ENCODE peak calls at places on chromosomes 6 and 20, in seven cellular contexts. One of them, this sample, is unnamed.

GRCh38 chr6:36590237-36590636 is 3.9 kb upstream of the SRSF3 start:
- DNase-seq in foreskin fibroblast: peak
- DNase-seq in tibial artery: peak
- DNase-seq in astrocyte of the spinal cord: peak
- DNase-seq in body of pancreas: no peak
- DNase-seq in tibial nerve: no peak
- DNase-seq in esophagus squamous epithelium: no peak
- DNase-seq in this sample: no peak

GRCh38 chr20:53124075-53124532 is 151.9 kb downstream of the TSHZ2 start:
- DNase-seq in body of pancreas: no peak
- DNase-seq in tibial artery: peak
- DNase-seq in astrocyte of the spinal cord: no peak
- DNase-seq in tibial nerve: peak
- DNase-seq in esophagus squamous epithelium: no peak
- DNase-seq in foreskin fibroblast: no peak
- DNase-seq in this sample: no peak

GRCh38 chr6:74735304-74735703 is 470.5 kb downstream of the COL12A1 start:
- DNase-seq in body of pancreas: no peak
- DNase-seq in astrocyte of the spinal cord: peak
- DNase-seq in tibial artery: no peak
- DNase-seq in foreskin fibroblast: peak
- DNase-seq in tibial nerve: peak
- DNase-seq in esophagus squamous epithelium: no peak
- DNase-seq in this sample: no peak

GRCh38 chr20:14928083-14928482 is 590.7 kb upstream of the FLRT3 start:
- DNase-seq in tibial artery: no peak
- DNase-seq in foreskin fibroblast: no peak
- DNase-seq in body of pancreas: no peak
- DNase-seq in tibial nerve: no peak
- DNase-seq in esophagus squamous epithelium: no peak
- DNase-seq in astrocyte of the spinal cord: no peak
- DNase-seq in this sample: no peak

GRCh38 chr6:90676516-90676915 is 89.6 kb upstream of the MAP3K7 start:
- DNase-seq in esophagus squamous epithelium: no peak
- DNase-seq in tibial nerve: no peak
- DNase-seq in astrocyte of the spinal cord: no peak
- DNase-seq in foreskin fibroblast: no peak
- DNase-seq in tibial artery: no peak
- DNase-seq in body of pancreas: no peak
- DNase-seq in this sample: no peak

GRCh38 chr6:30206799-30207618 is 6.2 kb downstream of the TRIM26 start:
- DNase-seq in esophagus squamous epithelium: no peak
- DNase-seq in astrocyte of the spinal cord: peak
- DNase-seq in foreskin fibroblast: peak
- DNase-seq in tibial nerve: peak
- DNase-seq in tibial artery: no peak
- DNase-seq in body of pancreas: no peak
- DNase-seq in this sample: peak

GRCh38 chr20:24096256-24096655 is 107.7 kb upstream of the GGTLC1 start:
- DNase-seq in body of pancreas: no peak
- DNase-seq in foreskin fibroblast: no peak
- DNase-seq in esophagus squamous epithelium: no peak
- DNase-seq in tibial nerve: no peak
- DNase-seq in astrocyte of the spinal cord: no peak
- DNase-seq in tibial artery: no peak
- DNase-seq in this sample: no peak

GRCh38 chr20:58251979-58252591 is 23.6 kb upstream of the ANKRD60 start:
- DNase-seq in astrocyte of the spinal cord: peak
- DNase-seq in body of pancreas: no peak
- DNase-seq in tibial nerve: no peak
- DNase-seq in esophagus squamous epithelium: no peak
- DNase-seq in foreskin fibroblast: peak
- DNase-seq in tibial artery: no peak
- DNase-seq in this sample: peak

GRCh38 chr6:15490242-15491100 is 172.4 kb downstream of the DTNBP1 start:
- DNase-seq in tibial artery: no peak
- DNase-seq in astrocyte of the spinal cord: no peak
- DNase-seq in foreskin fibroblast: no peak
- DNase-seq in esophagus squamous epithelium: no peak
- DNase-seq in tibial nerve: no peak
- DNase-seq in body of pancreas: no peak
- DNase-seq in this sample: no peak

GRCh38 chr20:2814587-2815051 is at the start of gene C20orf141:
- DNase-seq in tibial artery: no peak
- DNase-seq in foreskin fibroblast: peak
- DNase-seq in body of pancreas: no peak
- DNase-seq in tibial nerve: peak
- DNase-seq in esophagus squamous epithelium: no peak
- DNase-seq in astrocyte of the spinal cord: peak
- DNase-seq in this sample: peak

GRCh38 chr6:28383235-28384142 is 16.1 kb downstream of the ZSCAN12 start:
- DNase-seq in astrocyte of the spinal cord: peak
- DNase-seq in tibial nerve: peak
- DNase-seq in tibial artery: peak
- DNase-seq in foreskin fibroblast: peak
- DNase-seq in body of pancreas: peak
- DNase-seq in esophagus squamous epithelium: peak
- DNase-seq in this sample: peak

GRCh38 chr6:14175031-14175430 is 57.5 kb downstream of the CD83 start:
- DNase-seq in esophagus squamous epithelium: no peak
- DNase-seq in astrocyte of the spinal cord: no peak
- DNase-seq in body of pancreas: no peak
- DNase-seq in tibial nerve: no peak
- DNase-seq in tibial artery: no peak
- DNase-seq in foreskin fibroblast: no peak
- DNase-seq in this sample: no peak

GRCh38 chr6:44099192-44099591 is 28.1 kb downstream of the MRPL14 start:
- DNase-seq in tibial nerve: no peak
- DNase-seq in esophagus squamous epithelium: no peak
- DNase-seq in astrocyte of the spinal cord: no peak
- DNase-seq in foreskin fibroblast: no peak
- DNase-seq in body of pancreas: no peak
- DNase-seq in tibial artery: no peak
- DNase-seq in this sample: no peak

GRCh38 chr6:44102527-44102926 is 24.7 kb downstream of the MRPL14 start:
- DNase-seq in foreskin fibroblast: no peak
- DNase-seq in tibial artery: no peak
- DNase-seq in astrocyte of the spinal cord: peak
- DNase-seq in tibial nerve: no peak
- DNase-seq in body of pancreas: no peak
- DNase-seq in esophagus squamous epithelium: no peak
- DNase-seq in this sample: no peak

GRCh38 chr6:44097782-44098317 is 29.4 kb downstream of the MRPL14 start:
- DNase-seq in esophagus squamous epithelium: no peak
- DNase-seq in astrocyte of the spinal cord: no peak
- DNase-seq in tibial artery: no peak
- DNase-seq in tibial nerve: no peak
- DNase-seq in body of pancreas: no peak
- DNase-seq in foreskin fibroblast: no peak
- DNase-seq in this sample: no peak

GRCh38 chr6:44101832-44102231 is 25.4 kb downstream of the MRPL14 start:
- DNase-seq in foreskin fibroblast: no peak
- DNase-seq in tibial nerve: no peak
- DNase-seq in body of pancreas: no peak
- DNase-seq in tibial artery: no peak
- DNase-seq in astrocyte of the spinal cord: no peak
- DNase-seq in esophagus squamous epithelium: no peak
- DNase-seq in this sample: no peak

GRCh38 chr6:44100088-44100550 is 27.1 kb downstream of the MRPL14 start:
- DNase-seq in foreskin fibroblast: no peak
- DNase-seq in tibial artery: no peak
- DNase-seq in tibial nerve: no peak
- DNase-seq in body of pancreas: no peak
- DNase-seq in esophagus squamous epithelium: no peak
- DNase-seq in astrocyte of the spinal cord: peak
- DNase-seq in this sample: no peak
- TF ChIP-seq CTCF in foreskin fibroblast: peak
- TF ChIP-seq CTCF in tibial artery: no peak
- TF ChIP-seq CTCF in tibial nerve: no peak
- TF ChIP-seq CTCF in body of pancreas: peak
- TF ChIP-seq CTCF in esophagus squamous epithelium: peak
- TF ChIP-seq CTCF in astrocyte of the spinal cord: peak
- TF ChIP-seq CTCF in this sample: peak

GRCh38 chr6:39260451-39260850 is 31.2 kb upstream of the KCNK5 start:
- DNase-seq in esophagus squamous epithelium: no peak
- DNase-seq in tibial nerve: no peak
- DNase-seq in foreskin fibroblast: no peak
- DNase-seq in tibial artery: no peak
- DNase-seq in astrocyte of the spinal cord: no peak
- DNase-seq in body of pancreas: no peak
- DNase-seq in this sample: no peak
- H3K4me3 ChIP-seq in esophagus squamous epithelium: no peak
- H3K4me3 ChIP-seq in tibial nerve: no peak
- H3K4me3 ChIP-seq in foreskin fibroblast: no peak
- H3K4me3 ChIP-seq in tibial artery: no peak
- H3K4me3 ChIP-seq in astrocyte of the spinal cord: no peak
- H3K4me3 ChIP-seq in body of pancreas: no peak
- H3K4me3 ChIP-seq in this sample: no peak

GRCh38 chr6:34527751-34528670 is 28.1 kb downstream of the SPDEF start:
- DNase-seq in foreskin fibroblast: no peak
- DNase-seq in tibial artery: no peak
- DNase-seq in astrocyte of the spinal cord: no peak
- DNase-seq in tibial nerve: no peak
- DNase-seq in esophagus squamous epithelium: no peak
- DNase-seq in body of pancreas: no peak
- DNase-seq in this sample: no peak

GRCh38 chr6:34531580-34532201 is 24.4 kb downstream of the SPDEF start:
- DNase-seq in astrocyte of the spinal cord: peak
- DNase-seq in foreskin fibroblast: peak
- DNase-seq in tibial nerve: peak
- DNase-seq in body of pancreas: no peak
- DNase-seq in tibial artery: peak
- DNase-seq in esophagus squamous epithelium: no peak
- DNase-seq in this sample: no peak

GRCh38 chr6:34528996-34529664 is 27.0 kb downstream of the SPDEF start:
- DNase-seq in tibial nerve: no peak
- DNase-seq in esophagus squamous epithelium: no peak
- DNase-seq in body of pancreas: no peak
- DNase-seq in foreskin fibroblast: no peak
- DNase-seq in tibial artery: peak
- DNase-seq in astrocyte of the spinal cord: no peak
- DNase-seq in this sample: no peak

GRCh38 chr6:34530753-34531365 is 25.3 kb downstream of the SPDEF start:
- DNase-seq in tibial nerve: no peak
- DNase-seq in esophagus squamous epithelium: no peak
- DNase-seq in astrocyte of the spinal cord: no peak
- DNase-seq in body of pancreas: no peak
- DNase-seq in tibial artery: no peak
- DNase-seq in foreskin fibroblast: no peak
- DNase-seq in this sample: no peak

DNA sequence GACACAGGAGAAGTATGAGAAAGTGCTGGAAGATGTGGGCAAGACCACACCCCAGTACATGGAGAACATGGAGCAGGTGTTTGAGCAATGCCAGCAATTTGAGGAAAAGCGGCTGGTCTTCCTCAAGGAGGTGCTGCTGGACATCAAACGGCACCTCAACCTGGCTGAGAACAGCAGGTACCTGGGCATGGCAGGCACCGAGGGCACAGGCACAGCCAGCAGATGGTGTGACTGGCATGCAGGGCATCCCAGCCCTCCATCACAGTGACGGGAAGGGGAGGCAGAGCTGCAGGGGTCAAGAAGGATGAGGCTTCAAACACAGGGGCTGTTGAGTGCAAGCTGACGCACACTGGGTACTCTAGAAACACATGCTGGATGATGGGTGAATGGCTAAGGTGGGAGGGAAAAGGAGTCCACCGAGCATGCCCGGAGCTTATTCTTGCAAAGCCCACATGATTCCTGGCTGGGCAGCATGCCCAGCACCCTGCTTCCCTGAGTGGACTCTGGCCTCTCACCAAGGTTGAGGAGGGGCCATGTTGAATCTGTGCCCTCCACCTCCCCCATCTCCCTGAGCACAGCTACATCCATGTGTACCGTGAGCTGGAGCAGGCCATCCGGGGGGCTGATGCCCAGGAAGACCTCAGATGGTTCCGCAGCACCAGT is 26.3 kb downstream of the SPDEF start:
- DNase-seq in body of pancreas: no peak
- DNase-seq in foreskin fibroblast: no peak
- DNase-seq in tibial artery: no peak
- DNase-seq in esophagus squamous epithelium: no peak
- DNase-seq in astrocyte of the spinal cord: no peak
- DNase-seq in tibial nerve: no peak
- DNase-seq in this sample: no peak
- TF ChIP-seq CTCF in body of pancreas: no peak
- TF ChIP-seq CTCF in foreskin fibroblast: no peak
- TF ChIP-seq CTCF in tibial artery: no peak
- TF ChIP-seq CTCF in esophagus squamous epithelium: no peak
- TF ChIP-seq CTCF in astrocyte of the spinal cord: no peak
- TF ChIP-seq CTCF in tibial nerve: no peak
- TF ChIP-seq CTCF in this sample: no peak

GRCh38 chr6:135640048-135640447 is 142.5 kb upstream of the AHI1 start:
- DNase-seq in esophagus squamous epithelium: no peak
- DNase-seq in body of pancreas: no peak
- DNase-seq in tibial nerve: no peak
- DNase-seq in tibial artery: no peak
- DNase-seq in foreskin fibroblast: no peak
- DNase-seq in astrocyte of the spinal cord: no peak
- DNase-seq in this sample: no peak

GRCh38 chr6:135644394-135644793 is 146.9 kb upstream of the AHI1 start:
- DNase-seq in astrocyte of the spinal cord: no peak
- DNase-seq in tibial artery: no peak
- DNase-seq in body of pancreas: no peak
- DNase-seq in tibial nerve: no peak
- DNase-seq in esophagus squamous epithelium: no peak
- DNase-seq in foreskin fibroblast: no peak
- DNase-seq in this sample: no peak

GRCh38 chr6:135647521-135647920 is 150.0 kb upstream of the AHI1 start:
- DNase-seq in astrocyte of the spinal cord: no peak
- DNase-seq in body of pancreas: no peak
- DNase-seq in foreskin fibroblast: no peak
- DNase-seq in tibial nerve: no peak
- DNase-seq in tibial artery: no peak
- DNase-seq in esophagus squamous epithelium: no peak
- DNase-seq in this sample: no peak

GRCh38 chr6:135640449-135641111 is 143.0 kb upstream of the AHI1 start:
- DNase-seq in esophagus squamous epithelium: no peak
- DNase-seq in body of pancreas: no peak
- DNase-seq in astrocyte of the spinal cord: no peak
- DNase-seq in tibial artery: no peak
- DNase-seq in tibial nerve: no peak
- DNase-seq in foreskin fibroblast: no peak
- DNase-seq in this sample: no peak

GRCh38 chr6:135642912-135643311 is 145.4 kb upstream of the AHI1 start:
- DNase-seq in tibial nerve: no peak
- DNase-seq in astrocyte of the spinal cord: no peak
- DNase-seq in tibial artery: no peak
- DNase-seq in foreskin fibroblast: no peak
- DNase-seq in esophagus squamous epithelium: no peak
- DNase-seq in body of pancreas: no peak
- DNase-seq in this sample: no peak
- H3K4me3 ChIP-seq in tibial nerve: no peak
- H3K4me3 ChIP-seq in astrocyte of the spinal cord: no peak
- H3K4me3 ChIP-seq in tibial artery: no peak
- H3K4me3 ChIP-seq in foreskin fibroblast: no peak
- H3K4me3 ChIP-seq in esophagus squamous epithelium: no peak
- H3K4me3 ChIP-seq in body of pancreas: no peak
- H3K4me3 ChIP-seq in this sample: no peak

GRCh38 chr20:62875419-62876355 is 14.1 kb upstream of the TCFL5 start:
- DNase-seq in tibial artery: peak
- DNase-seq in tibial nerve: peak
- DNase-seq in astrocyte of the spinal cord: peak
- DNase-seq in body of pancreas: peak
- DNase-seq in esophagus squamous epithelium: no peak
- DNase-seq in foreskin fibroblast: peak
- DNase-seq in this sample: peak
- TF ChIP-seq CTCF in tibial artery: peak
- TF ChIP-seq CTCF in tibial nerve: peak
- TF ChIP-seq CTCF in astrocyte of the spinal cord: peak
- TF ChIP-seq CTCF in body of pancreas: peak
- TF ChIP-seq CTCF in esophagus squamous epithelium: peak
- TF ChIP-seq CTCF in foreskin fibroblast: peak
- TF ChIP-seq CTCF in this sample: peak

GRCh38 chr6:135895231-135895931 is 43.9 kb downstream of the PDE7B start:
- DNase-seq in esophagus squamous epithelium: no peak
- DNase-seq in astrocyte of the spinal cord: no peak
- DNase-seq in foreskin fibroblast: no peak
- DNase-seq in tibial artery: no peak
- DNase-seq in body of pancreas: no peak
- DNase-seq in tibial nerve: no peak
- DNase-seq in this sample: no peak
- H3K4me3 ChIP-seq in esophagus squamous epithelium: no peak
- H3K4me3 ChIP-seq in astrocyte of the spinal cord: no peak
- H3K4me3 ChIP-seq in foreskin fibroblast: no peak
- H3K4me3 ChIP-seq in tibial artery: no peak
- H3K4me3 ChIP-seq in body of pancreas: no peak
- H3K4me3 ChIP-seq in tibial nerve: no peak
- H3K4me3 ChIP-seq in this sample: no peak

This sample was measured in HFF-Myc.